ENCODE peak calls at places on chromosomes 4 and X, in four cellular contexts. D, P, Q and E are unnamed samples.

GRCh38 chrX:128653524-128653923 is 601.3 kb upstream of the ACTRT1 start:
- DNase-seq in D (no peak), P (no peak), Q (no peak), E (no peak)

GRCh38 chr4:1596393-1596792 is 87.7 kb downstream of the FAM53A start:
- DNase-seq in Q (no peak), D (no peak), P (no peak), E (no peak)

GRCh38 chrX:31260351-31260750 is 188.5 kb upstream of the FTHL17 start:
- DNase-seq in P (no peak), D (no peak), Q (no peak), E (no peak)

GRCh38 chr4:26083987-26084386 is 170.0 kb downstream of the SMIM20 start:
- DNase-seq in D (peak), Q (peak), P (no peak), E (no peak)

GRCh38 chr4:108166441-108167315 is 2.1 kb downstream of the LEF1 start:
- DNase-seq in P (peak), D (no peak), Q (peak), E (peak)

GRCh38 chrX:117517994-117518393 is 598.6 kb downstream of the KLHL13 start:
- DNase-seq in D (no peak), Q (no peak), P (no peak), E (no peak)

GRCh38 chrX:53088136-53088974 is 5.6 kb upstream of the KANTR start:
- DNase-seq in Q (peak), D (no peak), P (peak), E (peak)

GRCh38 chr4:7708238-7708637 is 231.4 kb downstream of the AFAP1 start:
- DNase-seq in Q (no peak), D (no peak), P (no peak), E (no peak)

GRCh38 chr4:70838400-70838971 is 1.2 kb downstream of the GRSF1 start:
- DNase-seq in P (no peak), D (no peak), Q (peak), E (no peak)

GRCh38 chr4:98421106-98421505 is 159.9 kb downstream of the RAP1GDS1 start:
- DNase-seq in D (no peak), Q (peak), P (no peak), E (no peak)

GRCh38 chr4:30380404-30380998 is 339.7 kb upstream of the PCDH7 start:
- DNase-seq in P (peak), Q (peak), D (peak), E (peak)

GRCh38 chr4:37073226-37073840 is 171.2 kb upstream of the NWD2 start:
- DNase-seq in Q (peak), P (no peak), D (no peak), E (no peak)

GRCh38 chrX:85326234-85327059 is 53.0 kb downstream of the POF1B start:
- DNase-seq in P (no peak), Q (no peak), D (no peak), E (no peak)

GRCh38 chrX:130829526-130830515 is 73.2 kb downstream of the ENOX2 start:
- DNase-seq in D (no peak), P (no peak), Q (no peak), E (no peak)

GRCh38 chr4:37002625-37003024 is 241.9 kb upstream of the NWD2 start:
- DNase-seq in Q (no peak), D (no peak), P (no peak), E (no peak)

GRCh38 chr4:169124661-169125060 is 114.6 kb upstream of the CBR4 start:
- DNase-seq in P (no peak), D (no peak), Q (peak), E (no peak)

GRCh38 chr4:173243917-173244658 is 75.5 kb downstream of the GALNT7 start:
- DNase-seq in P (no peak), D (no peak), Q (no peak), E (no peak)

GRCh38 chr4:1608196-1608820 is 75.8 kb downstream of the FAM53A start:
- DNase-seq in P (peak), D (no peak), Q (no peak), E (no peak)

GRCh38 chrX:54921427-54922021 is 900 bp downstream of the TRO start:
- DNase-seq in D (no peak), P (peak), Q (peak), E (peak)

GRCh38 chr4:98290511-98290910 is 29.3 kb downstream of the RAP1GDS1 start:
- DNase-seq in Q (no peak), P (no peak), D (no peak), E (no peak)